ENCODE peak calls at places on chromosomes 6 and 20, in ten cellular contexts. N, K, I, G, T, A, Y, W, S and E are unnamed samples.

GRCh38 chr6:168097221-168097620 is 18.2 kb upstream of the FRMD1 start:
- DNase-seq in Y (no peak), T (no peak), I (peak; percentile 29), K (no peak), W (no peak), S (no peak), A (no peak), N (no peak), G (no peak), E (no peak)

GRCh38 chr6:15063253-15063853 is 182.5 kb upstream of the JARID2 start:
- DNase-seq in S (no peak), W (no peak), G (no peak), Y (no peak), A (no peak), K (peak; percentile 71), N (no peak), T (no peak), I (peak; percentile 58), E (peak; percentile 93)

GRCh38 chr6:84282566-84282965 is 55.1 kb upstream of the CEP162 start:
- DNase-seq in Y (no peak), K (peak; percentile 11), G (peak; percentile 45), T (no peak), N (peak; percentile 60), W (no peak), I (no peak), A (peak; percentile 83), S (no peak), E (no peak)

GRCh38 chr20:36821964-36822437 is 48.4 kb upstream of the DSN1 start:
- DNase-seq in A (no peak), T (no peak), G (no peak), W (no peak), S (no peak), N (no peak), I (no peak), K (peak; percentile 61), Y (no peak), E (no peak)

GRCh38 chr6:117463762-117464665 is 18.5 kb upstream of the DCBLD1 start:
- DNase-seq in Y (no peak), A (no peak), G (peak; percentile 57), W (peak; percentile 64), K (peak; percentile 75), S (no peak), I (no peak), N (no peak), T (no peak), E (peak; percentile 82)

GRCh38 chr6:7047071-7047470 is 60.7 kb upstream of the RREB1 start:
- DNase-seq in T (no peak), A (no peak), N (no peak), W (no peak), I (no peak), G (no peak), Y (no peak), K (no peak), S (peak; percentile 51), E (no peak)

GRCh38 chr20:59515013-59515905 is 89.1 kb upstream of the PHACTR3 start:
- DNase-seq in I (peak; percentile 76), K (peak; percentile 47), S (no peak), N (peak; percentile 69), W (peak; percentile 91), Y (no peak), G (peak; percentile 66), A (peak; percentile 86), T (no peak), E (no peak)

GRCh38 chr6:42007753-42008528 is 42.4 kb upstream of the TAF8 start:
- DNase-seq in S (no peak), N (no peak), I (no peak), Y (no peak), K (no peak), G (no peak), T (no peak), W (no peak), A (peak; percentile 59), E (no peak)

GRCh38 chr6:113994934-113995342 is 24.0 kb upstream of the HDAC2 start:
- DNase-seq in K (peak; percentile 86), I (no peak), A (no peak), Y (peak; percentile 85), G (peak; percentile 90), S (peak; percentile 89), W (peak; percentile 78), N (no peak), T (no peak), E (peak; percentile 90)
- TF ChIP-seq CTCF in K (peak; percentile 92), I (peak; percentile 41), A (no peak), Y (peak; percentile 95), G (peak; percentile 81), S (peak; percentile 96), W (peak; percentile 48), N (peak; percentile 19), T (peak; percentile 37), E (peak; percentile 99)

GRCh38 chr6:160519133-160519532 is 144.9 kb downstream of the LPA start:
- DNase-seq in A (no peak), W (no peak), N (no peak), G (no peak), I (no peak), K (no peak), Y (no peak), T (no peak), S (no peak), E (no peak)

GRCh38 chr6:160523223-160523622 is 140.9 kb downstream of the LPA start:
- DNase-seq in A (no peak), S (no peak), N (no peak), K (no peak), Y (no peak), I (no peak), T (no peak), W (no peak), G (no peak), E (no peak)

GRCh38 chr6:160519603-160520042 is 144.5 kb downstream of the LPA start:
- DNase-seq in A (no peak), T (no peak), W (no peak), K (peak; percentile 51), N (no peak), Y (peak; percentile 12), G (no peak), S (no peak), I (no peak), E (peak; percentile 54)

DNA sequence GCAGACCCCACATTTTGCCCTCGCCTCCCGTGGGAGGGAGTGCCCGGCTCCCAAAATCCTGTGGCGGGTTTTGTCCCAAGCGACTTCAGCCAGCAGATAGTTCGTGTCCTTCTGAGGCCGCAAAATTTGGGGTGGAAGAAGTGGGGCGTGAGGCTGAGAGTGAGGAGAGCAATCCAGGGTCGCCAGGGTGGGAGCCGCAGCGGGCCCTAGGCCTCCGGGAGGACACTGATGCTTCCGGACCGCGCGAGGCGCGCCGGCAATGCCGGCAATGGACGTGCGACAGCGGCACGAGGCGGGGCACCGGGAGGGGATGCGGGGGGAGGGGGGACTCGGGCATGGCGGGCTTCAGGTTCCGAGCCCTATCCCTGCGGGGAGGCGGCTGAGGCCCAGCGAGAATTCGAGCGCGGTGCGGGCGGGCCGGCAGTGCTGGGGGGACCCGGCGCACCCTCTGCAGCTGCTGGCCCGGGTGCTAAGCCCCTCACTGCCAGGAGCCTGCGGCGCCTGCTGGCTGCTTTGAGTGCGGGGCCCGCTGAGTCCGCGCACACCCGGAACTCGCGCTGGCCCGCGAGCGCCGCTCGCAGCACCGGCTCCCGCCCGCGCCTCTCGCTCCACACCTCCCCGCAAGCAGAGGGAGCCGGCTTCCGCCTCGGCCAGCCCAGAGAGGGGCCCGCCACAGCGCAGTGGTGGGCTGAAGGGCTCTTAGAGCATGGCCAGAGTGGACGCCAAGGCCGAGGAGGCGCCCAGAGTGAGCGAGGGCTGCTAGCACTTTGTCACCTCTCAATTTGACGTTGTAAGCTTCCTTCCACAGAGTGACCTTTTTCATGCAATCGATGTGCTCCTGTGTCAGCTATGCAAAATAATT is 143.8 kb downstream of the LPA start:
- DNase-seq in Y (no peak), N (peak; percentile 84), I (peak; percentile 88), W (peak; percentile 74), G (peak; percentile 76), K (peak; percentile 1), T (peak; percentile 86), A (peak; percentile 95), S (no peak), E (peak; percentile 11)
- TF ChIP-seq CTCF in Y (no peak), N (no peak), I (no peak), W (peak; percentile 61), G (no peak), K (no peak), T (peak; percentile 1), A (no peak), S (no peak), E (peak; percentile 8)

GRCh38 chr6:46419576-46420002 is 71.7 kb downstream of the RCAN2 start:
- DNase-seq in Y (peak; percentile 72), W (peak; percentile 55), G (peak; percentile 78), K (peak; percentile 48), I (no peak), S (peak; percentile 41), A (no peak), T (peak; percentile 66), N (peak; percentile 55), E (no peak)

GRCh38 chr6:46422619-46423018 is 68.6 kb downstream of the RCAN2 start:
- DNase-seq in Y (no peak), S (no peak), G (no peak), N (no peak), I (no peak), A (no peak), T (no peak), K (no peak), W (no peak), E (no peak)

GRCh38 chr6:46421939-46422338 is 69.3 kb downstream of the RCAN2 start:
- DNase-seq in A (no peak), T (no peak), K (no peak), G (no peak), Y (no peak), N (no peak), S (no peak), W (no peak), I (no peak), E (no peak)

GRCh38 chr6:46421239-46421638 is 70.0 kb downstream of the RCAN2 start:
- DNase-seq in I (no peak), T (no peak), N (no peak), K (no peak), A (no peak), S (no peak), W (no peak), Y (no peak), G (peak; percentile 12), E (no peak)
- TF ChIP-seq CTCF in I (no peak), T (no peak), N (no peak), K (no peak), A (no peak), S (no peak), W (no peak), Y (no peak), G (no peak), E (no peak)

DNA sequence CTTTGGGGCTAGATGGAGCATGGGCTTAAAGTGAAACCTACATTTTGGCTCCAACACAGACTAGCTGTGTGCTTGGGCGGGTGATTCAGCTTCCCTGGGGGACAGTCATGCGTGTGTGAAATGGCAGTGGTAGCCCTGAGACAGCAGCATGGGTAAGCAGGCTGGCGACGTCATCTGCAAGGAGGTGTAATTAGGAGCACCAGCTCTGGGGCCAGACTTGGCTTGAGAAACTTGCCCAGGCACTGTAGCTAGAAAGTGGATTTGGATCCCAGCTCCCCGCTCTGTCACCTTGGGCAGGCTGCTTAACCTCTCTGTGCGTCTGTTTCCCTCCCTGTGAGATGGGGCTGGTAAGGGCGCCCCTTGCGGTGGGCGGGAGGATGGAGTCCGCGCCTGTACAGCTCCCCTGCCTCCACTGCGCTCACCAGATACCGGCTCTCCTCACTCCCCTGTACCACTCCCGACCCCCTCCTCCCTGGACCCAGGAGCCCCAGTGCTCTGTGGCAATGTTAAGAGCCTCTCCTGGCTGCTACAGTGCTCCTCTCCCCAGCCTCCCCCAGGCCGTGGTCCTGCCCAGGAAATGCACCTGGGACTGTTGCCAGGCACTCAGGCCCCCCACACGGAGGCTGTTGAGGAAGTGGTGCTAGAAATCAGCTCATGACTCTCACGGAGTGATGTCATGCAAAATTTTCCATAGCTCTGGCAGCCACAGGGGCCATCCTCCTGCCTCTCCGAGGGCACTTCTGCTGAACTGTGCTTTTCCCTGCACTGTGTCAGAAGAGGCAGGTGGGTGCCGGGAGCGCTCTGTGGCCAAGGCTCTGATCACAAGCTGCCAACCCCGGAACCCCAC is 44.6 kb downstream of the SYNJ2 start:
- DNase-seq in Y (peak; percentile 97), T (peak; percentile 93), S (no peak), K (peak; percentile 75), A (peak; percentile 97), W (peak; percentile 42), I (peak; percentile 88), G (peak; percentile 99), N (peak; percentile 72), E (peak; percentile 76)
- TF ChIP-seq CTCF in Y (peak; percentile 64), T (peak; percentile 15), S (no peak), K (peak; percentile 36), A (no peak), W (no peak), I (peak; percentile 33), G (peak; percentile 79), N (peak; percentile 25), E (peak; percentile 52)